ENCODE peak calls at places on chromosomes 7 and 10, in four cellular contexts. One of them, this sample, is unnamed.

GRCh38 chr10:98486421-98486820 is 39.7 kb upstream of the HPS1 start:
- DNase-seq in GM12878: no peak
- DNase-seq in HEK293T: no peak
- DNase-seq in K562: no peak
- DNase-seq in this sample: no peak

GRCh38 chr10:66714741-66715140 is 211.1 kb upstream of the LRRTM3 start:
- DNase-seq in GM12878: no peak
- DNase-seq in HEK293T: no peak
- DNase-seq in K562: no peak
- DNase-seq in this sample: no peak

GRCh38 chr7:134645935-134646334 is 718 bp upstream of the BPGM start:
- DNase-seq in GM12878: no peak
- DNase-seq in HEK293T: no peak
- DNase-seq in K562: peak
- DNase-seq in this sample: no peak

GRCh38 chr10:48470115-48470892 is 134.6 kb downstream of the ARHGAP22 start:
- DNase-seq in GM12878: no peak
- DNase-seq in HEK293T: no peak
- DNase-seq in K562: peak
- DNase-seq in this sample: no peak

GRCh38 chr7:140273417-140273816 is 96.6 kb upstream of the KDM7A start:
- DNase-seq in GM12878: no peak
- DNase-seq in HEK293T: no peak
- DNase-seq in K562: peak
- DNase-seq in this sample: no peak

GRCh38 chr7:129713544-129713943 is 102.0 kb downstream of the NRF1 start:
- DNase-seq in GM12878: no peak
- DNase-seq in HEK293T: no peak
- DNase-seq in K562: no peak
- DNase-seq in this sample: no peak

GRCh38 chr10:43230101-43230908 is 36.6 kb downstream of the RASGEF1A start:
- DNase-seq in GM12878: no peak
- DNase-seq in HEK293T: no peak
- DNase-seq in K562: no peak
- DNase-seq in this sample: no peak

GRCh38 chr10:46301056-46301645 is 14.4 kb downstream of the ANTXRL start:
- DNase-seq in GM12878: no peak
- DNase-seq in HEK293T: no peak
- DNase-seq in K562: no peak
- DNase-seq in this sample: no peak

GRCh38 chr7:133217805-133218204 is 35.1 kb upstream of the EXOC4 start:
- DNase-seq in GM12878: no peak
- DNase-seq in HEK293T: no peak
- DNase-seq in K562: no peak
- DNase-seq in this sample: no peak

GRCh38 chr10:77675347-77675746 is 37.7 kb upstream of the KCNMA1 start:
- DNase-seq in GM12878: no peak
- DNase-seq in HEK293T: no peak
- DNase-seq in K562: no peak
- DNase-seq in this sample: no peak

GRCh38 chr7:68770649-68771048 is 827.6 kb upstream of the AUTS2 start:
- DNase-seq in GM12878: no peak
- DNase-seq in HEK293T: peak
- DNase-seq in K562: peak
- DNase-seq in this sample: no peak

GRCh38 chr7:21887779-21888178 is 57.9 kb downstream of the CDCA7L start:
- DNase-seq in GM12878: no peak
- DNase-seq in HEK293T: no peak
- DNase-seq in K562: no peak
- DNase-seq in this sample: no peak

GRCh38 chr7:74115326-74115725 is 31.7 kb downstream of the LIMK1 start:
- DNase-seq in GM12878: no peak
- DNase-seq in HEK293T: peak
- DNase-seq in K562: peak
- DNase-seq in this sample: no peak

GRCh38 chr7:25989140-25989705 is 162.8 kb upstream of the NFE2L3 start:
- DNase-seq in GM12878: no peak
- DNase-seq in HEK293T: no peak
- DNase-seq in K562: no peak
- DNase-seq in this sample: peak

GRCh38 chr7:127678330-127678729 is 26.3 kb downstream of the SND1 start:
- DNase-seq in GM12878: no peak
- DNase-seq in HEK293T: no peak
- DNase-seq in K562: no peak
- DNase-seq in this sample: no peak

GRCh38 chr7:69862413-69863064 is 264.3 kb downstream of the AUTS2 start:
- DNase-seq in GM12878: no peak
- DNase-seq in HEK293T: no peak
- DNase-seq in K562: no peak
- DNase-seq in this sample: no peak

GRCh38 chr7:128167316-128167691 is 73.8 kb upstream of the LEP start:
- DNase-seq in GM12878: no peak
- DNase-seq in HEK293T: peak
- DNase-seq in K562: peak
- DNase-seq in this sample: no peak

GRCh38 chr7:138964838-138965436 is 16.3 kb downstream of the KIAA1549 start:
- DNase-seq in GM12878: no peak
- DNase-seq in HEK293T: no peak
- DNase-seq in K562: no peak
- DNase-seq in this sample: no peak

GRCh38 chr7:22671177-22671879 is 55.7 kb upstream of the IL6 start:
- DNase-seq in GM12878: no peak
- DNase-seq in HEK293T: no peak
- DNase-seq in K562: no peak
- DNase-seq in this sample: no peak

GRCh38 chr7:154994996-154995395 is 7.9 kb downstream of the PAXIP1 start:
- DNase-seq in GM12878: no peak
- DNase-seq in HEK293T: no peak
- DNase-seq in K562: no peak
- DNase-seq in this sample: no peak

GRCh38 chr7:106775552-106775936 is 89.5 kb upstream of the PIK3CG start:
- DNase-seq in GM12878: no peak
- DNase-seq in HEK293T: no peak
- DNase-seq in K562: peak
- DNase-seq in this sample: no peak

GRCh38 chr10:103226011-103226410 is 19.7 kb upstream of the RPEL1 start:
- DNase-seq in GM12878: no peak
- DNase-seq in HEK293T: no peak
- DNase-seq in K562: no peak
- DNase-seq in this sample: no peak

GRCh38 chr10:23448802-23449570 is 10.1 kb downstream of the OTUD1 start:
- DNase-seq in GM12878: peak
- DNase-seq in HEK293T: no peak
- DNase-seq in K562: no peak
- DNase-seq in this sample: no peak

GRCh38 chr10:9302142-9302746 is 1247.8 kb downstream of the GATA3 start:
- DNase-seq in GM12878: no peak
- DNase-seq in HEK293T: peak
- DNase-seq in K562: peak
- DNase-seq in this sample: peak

GRCh38 chr7:137932881-137933269 is 69.0 kb downstream of the CREB3L2 start:
- DNase-seq in GM12878: no peak
- DNase-seq in HEK293T: no peak
- DNase-seq in K562: no peak
- DNase-seq in this sample: no peak

GRCh38 chr10:79923145-79923544 is 25.8 kb downstream of the SFTPD start:
- DNase-seq in GM12878: no peak
- DNase-seq in HEK293T: no peak
- DNase-seq in K562: no peak
- DNase-seq in this sample: no peak
- TF ChIP-seq TARDBP in GM12878: no peak
- TF ChIP-seq TARDBP in HEK293T: no peak
- TF ChIP-seq TARDBP in K562: no peak
- TF ChIP-seq TARDBP in this sample: no peak

GRCh38 chr7:30173058-30173897 is 38.5 kb downstream of the MTURN start:
- DNase-seq in GM12878: no peak
- DNase-seq in HEK293T: peak
- DNase-seq in K562: no peak
- DNase-seq in this sample: peak

GRCh38 chr7:30176463-30177090 is 41.8 kb downstream of the MTURN start:
- DNase-seq in GM12878: no peak
- DNase-seq in HEK293T: no peak
- DNase-seq in K562: no peak
- DNase-seq in this sample: no peak

GRCh38 chr7:30177186-30177585 is 42.4 kb downstream of the MTURN start:
- DNase-seq in GM12878: no peak
- DNase-seq in HEK293T: no peak
- DNase-seq in K562: no peak
- DNase-seq in this sample: no peak

GRCh38 chr7:30172451-30172850 is 37.7 kb downstream of the MTURN start:
- DNase-seq in GM12878: no peak
- DNase-seq in HEK293T: no peak
- DNase-seq in K562: no peak
- DNase-seq in this sample: no peak

DNA sequence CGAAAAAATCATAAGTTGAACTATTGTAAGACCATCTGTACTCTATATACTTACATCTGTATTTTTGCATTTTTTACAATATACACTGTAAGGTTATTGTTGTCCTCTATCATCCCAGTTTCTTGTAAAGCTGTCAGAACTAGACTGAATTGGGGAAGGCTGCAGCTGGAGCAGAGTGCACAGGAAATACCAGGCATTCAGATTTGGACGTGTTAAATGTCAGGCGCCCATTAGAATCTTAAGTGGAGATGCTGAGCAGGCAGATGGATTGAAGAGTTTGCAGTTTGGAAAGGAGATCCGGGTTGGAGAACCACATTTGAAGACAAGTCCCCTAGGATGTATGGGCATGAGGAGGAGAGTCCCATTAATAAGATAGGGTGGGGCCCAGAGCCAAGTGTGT is 40.4 kb downstream of the MTURN start:
- DNase-seq in GM12878: no peak
- DNase-seq in HEK293T: no peak
- DNase-seq in K562: no peak
- DNase-seq in this sample: no peak
- TF ChIP-seq TARDBP in GM12878: no peak
- TF ChIP-seq TARDBP in HEK293T: no peak
- TF ChIP-seq TARDBP in K562: no peak
- TF ChIP-seq TARDBP in this sample: no peak

DNA sequence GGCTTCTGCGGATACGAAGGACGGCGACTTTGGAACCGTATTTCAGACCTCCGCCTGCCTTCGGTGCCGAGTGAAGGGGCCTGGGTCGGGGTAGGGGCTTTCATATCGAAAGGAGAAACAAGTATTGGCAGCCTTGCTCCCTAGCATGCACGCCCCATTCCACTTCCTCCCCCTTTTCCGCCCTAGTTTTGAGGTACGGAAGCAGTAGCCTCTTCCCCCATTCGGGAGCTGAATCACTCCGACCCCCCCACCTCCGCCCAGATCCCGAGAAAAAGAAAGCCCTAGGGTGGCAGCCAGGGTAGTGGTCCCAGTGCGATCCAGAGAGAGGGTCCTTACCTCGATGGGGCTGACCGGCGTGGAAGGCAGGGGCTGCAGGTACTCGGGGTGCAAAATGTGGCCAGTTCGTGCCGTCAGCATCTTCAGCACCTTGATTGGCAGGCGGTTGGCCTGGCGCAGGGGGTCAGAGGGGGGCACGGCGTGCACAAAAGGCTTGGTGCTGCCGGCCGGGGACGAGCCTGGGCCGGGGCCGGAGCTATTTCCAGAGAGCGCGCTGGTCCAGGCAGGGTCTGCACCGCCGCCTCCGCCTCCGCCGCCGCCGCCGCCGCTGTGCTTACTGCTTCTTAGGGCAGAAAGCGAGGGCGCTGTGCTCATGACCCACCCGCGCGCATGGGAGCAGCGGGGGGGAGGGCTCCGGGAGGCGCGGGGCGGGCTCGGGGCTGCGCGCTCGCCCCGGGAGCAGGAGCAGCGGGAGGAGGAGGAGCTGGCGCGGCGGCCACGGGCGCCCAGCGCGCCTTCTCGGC is 595 bp downstream of the ZNF503 start:
- DNase-seq in GM12878: no peak
- DNase-seq in HEK293T: no peak
- DNase-seq in K562: peak
- DNase-seq in this sample: no peak
- TF ChIP-seq TARDBP in GM12878: no peak
- TF ChIP-seq TARDBP in HEK293T: no peak
- TF ChIP-seq TARDBP in K562: no peak
- TF ChIP-seq TARDBP in this sample: no peak

DNA sequence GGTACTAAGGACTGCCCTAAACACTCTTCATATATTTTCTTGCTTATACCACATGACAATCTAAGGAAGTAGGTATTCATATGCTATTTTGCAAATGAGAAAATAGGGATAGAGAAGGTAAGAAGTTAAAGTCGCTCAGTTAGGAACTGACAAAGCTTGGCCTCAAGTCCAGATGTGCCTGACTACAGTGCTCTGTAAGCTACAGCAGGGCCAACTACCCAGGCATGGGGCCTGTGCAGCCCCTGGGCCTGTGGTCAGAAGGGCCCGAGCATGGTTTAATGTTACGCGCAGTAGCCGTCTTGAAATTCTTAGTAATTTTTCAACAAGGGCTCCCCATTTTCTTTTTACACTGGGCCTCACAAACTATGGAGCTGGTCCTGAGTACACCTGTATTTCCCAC is 146.2 kb downstream of the GLI3 start:
- DNase-seq in GM12878: no peak
- DNase-seq in HEK293T: no peak
- DNase-seq in K562: no peak
- DNase-seq in this sample: no peak
- TF ChIP-seq TARDBP in GM12878: no peak
- TF ChIP-seq TARDBP in HEK293T: no peak
- TF ChIP-seq TARDBP in K562: no peak
- TF ChIP-seq TARDBP in this sample: no peak

GRCh38 chr7:131224996-131225395 is 102.7 kb upstream of the MKLN1 start:
- DNase-seq in GM12878: no peak
- DNase-seq in HEK293T: no peak
- DNase-seq in K562: no peak
- DNase-seq in this sample: no peak

GRCh38 chr7:131222171-131222570 is 105.5 kb upstream of the MKLN1 start:
- DNase-seq in GM12878: no peak
- DNase-seq in HEK293T: no peak
- DNase-seq in K562: no peak
- DNase-seq in this sample: no peak

GRCh38 chr7:131223151-131223550 is 104.5 kb upstream of the MKLN1 start:
- DNase-seq in GM12878: no peak
- DNase-seq in HEK293T: no peak
- DNase-seq in K562: no peak
- DNase-seq in this sample: no peak

GRCh38 chr7:131226116-131226562 is 101.5 kb upstream of the MKLN1 start:
- DNase-seq in GM12878: no peak
- DNase-seq in HEK293T: no peak
- DNase-seq in K562: no peak
- DNase-seq in this sample: peak

DNA sequence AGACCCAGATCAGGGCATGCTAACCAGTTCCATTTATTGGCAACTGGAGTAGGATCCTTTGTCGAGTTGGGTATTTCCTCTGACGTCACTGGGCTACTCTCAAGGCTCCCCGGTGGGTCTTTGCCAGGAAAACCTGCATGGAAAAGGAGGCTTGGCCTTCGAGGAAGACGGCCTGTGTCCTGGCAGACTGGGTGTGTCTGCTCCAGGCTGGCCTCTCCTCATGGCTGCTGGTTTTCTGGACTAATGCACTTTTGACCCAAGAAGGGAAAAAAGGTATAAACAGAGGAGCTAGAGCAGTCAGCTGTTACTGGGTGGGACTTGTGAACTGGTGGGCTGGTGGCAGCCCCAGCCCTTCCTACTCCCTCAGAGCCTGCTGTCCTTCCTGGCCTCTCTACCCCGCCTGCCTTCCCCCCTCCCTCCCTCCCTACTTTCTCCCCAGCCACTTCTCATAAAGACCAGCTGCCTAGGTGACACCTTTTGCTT is 102.0 kb upstream of the MKLN1 start:
- DNase-seq in GM12878: no peak
- DNase-seq in HEK293T: no peak
- DNase-seq in K562: no peak
- DNase-seq in this sample: peak
- TF ChIP-seq TARDBP in GM12878: no peak
- TF ChIP-seq TARDBP in HEK293T: no peak
- TF ChIP-seq TARDBP in K562: no peak
- TF ChIP-seq TARDBP in this sample: no peak